ENCODE peak calls at places on chromosomes 6 and 20, in six cellular contexts. P, L, I, R, C and E are unnamed samples.
A peak's percentile ranks its signal among the peaks of the same experiment; 100 is the strongest.

GRCh38 chr20:1334761-1335160 is 5.8 kb upstream of the SDCBP2 start:
- DNase-seq in C (no peak), P (no peak), I (no peak), L (peak; percentile 45), R (no peak), E (no peak)

GRCh38 chr6:21914121-21914973 is 320.8 kb downstream of the SOX4 start:
- DNase-seq in R (peak; percentile 32), C (no peak), I (peak; percentile 51), P (peak; percentile 91), L (peak; percentile 22), E (no peak)

GRCh38 chr6:26104457-26105108 is 17.4 kb downstream of the HFE start:
- DNase-seq in P (no peak), L (no peak), C (no peak), R (peak; percentile 38), I (peak; percentile 56), E (no peak)

GRCh38 chr6:17429381-17430061 is 36.1 kb downstream of the CAP2 start:
- DNase-seq in L (peak; percentile 63), I (no peak), P (no peak), R (no peak), C (no peak), E (no peak)

GRCh38 chr6:151627689-151628444 is 134.1 kb downstream of the CCDC170 start:
- DNase-seq in C (no peak), I (peak; percentile 15), L (no peak), R (no peak), P (no peak), E (no peak)

GRCh38 chr6:156662025-156662445 is 115.1 kb upstream of the ARID1B start:
- DNase-seq in P (no peak), I (peak; percentile 91), R (peak; percentile 58), L (no peak), C (no peak), E (no peak)

GRCh38 chr6:127300411-127300810 is 33.7 kb downstream of the RNF146 start:
- DNase-seq in R (no peak), P (no peak), I (peak; percentile 22), C (no peak), L (peak; percentile 90), E (no peak)

GRCh38 chr6:85272973-85273372 is 176.9 kb upstream of the NT5E start:
- DNase-seq in C (no peak), P (no peak), R (no peak), L (no peak), I (no peak), E (no peak)

GRCh38 chr20:2140561-2140960 is 38.9 kb downstream of the STK35 start:
- DNase-seq in I (no peak), L (peak; percentile 27), C (no peak), R (peak; percentile 58), P (peak; percentile 43), E (no peak)

GRCh38 chr6:121319112-121319553 is 15.1 kb downstream of the TBC1D32 start:
- DNase-seq in R (no peak), C (no peak), I (peak; percentile 64), P (no peak), L (peak; percentile 52), E (no peak)

GRCh38 chr6:140427842-140428241 is 1053.4 kb upstream of the CITED2 start:
- DNase-seq in I (no peak), C (no peak), L (no peak), R (no peak), P (no peak), E (no peak)

GRCh38 chr6:7431594-7432390 is 42.2 kb downstream of the RIOK1 start:
- DNase-seq in P (peak; percentile 36), R (no peak), L (no peak), I (no peak), C (no peak), E (no peak)

GRCh38 chr20:41697861-41698559 is 79.8 kb upstream of the CHD6 start:
- DNase-seq in P (no peak), C (no peak), L (peak; percentile 42), R (peak; percentile 21), I (peak; percentile 51), E (no peak)

GRCh38 chr20:60960500-60960899 is 291.6 kb upstream of the CDH4 start:
- DNase-seq in R (no peak), L (no peak), P (no peak), C (no peak), I (no peak), E (no peak)

GRCh38 chr20:16966276-16966880 is 218.2 kb downstream of the OTOR start:
- DNase-seq in C (no peak), I (no peak), R (no peak), L (peak; percentile 47), P (no peak), E (no peak)

GRCh38 chr20:57543754-57544153 is 17.2 kb upstream of the PCK1 start:
- DNase-seq in P (no peak), L (no peak), I (no peak), R (no peak), C (no peak), E (no peak)

GRCh38 chr6:111625099-111625416 is 19.4 kb upstream of the TRAF3IP2 start:
- DNase-seq in P (no peak), R (no peak), C (no peak), I (no peak), L (no peak), E (no peak)
- H3K27ac ChIP-seq in P (no peak overlapping the region), R (no peak overlapping the region), C (no peak overlapping the region), I (no peak overlapping the region), L (no peak overlapping the region), E (no peak overlapping the region)

GRCh38 chr6:37174515-37175331 is 4.8 kb downstream of the PIM1 start:
- DNase-seq in I (no peak), C (no peak), P (no peak), R (no peak), L (no peak), E (no peak)
- H3K27ac ChIP-seq in I (no peak overlapping the region), C (no peak overlapping the region), P (no peak overlapping the region), R (no peak overlapping the region), L (no peak overlapping the region), E (no peak overlapping the region)

GRCh38 chr6:27183082-27183832 is 64.2 kb upstream of the PRSS16 start:
- DNase-seq in P (no peak), R (no peak), C (no peak), I (no peak), L (no peak), E (no peak)

GRCh38 chr6:27188206-27188884 is 59.2 kb upstream of the PRSS16 start:
- DNase-seq in P (peak; percentile 48), L (peak; percentile 88), R (peak; percentile 72), C (no peak), I (peak; percentile 80), E (no peak)

DNA sequence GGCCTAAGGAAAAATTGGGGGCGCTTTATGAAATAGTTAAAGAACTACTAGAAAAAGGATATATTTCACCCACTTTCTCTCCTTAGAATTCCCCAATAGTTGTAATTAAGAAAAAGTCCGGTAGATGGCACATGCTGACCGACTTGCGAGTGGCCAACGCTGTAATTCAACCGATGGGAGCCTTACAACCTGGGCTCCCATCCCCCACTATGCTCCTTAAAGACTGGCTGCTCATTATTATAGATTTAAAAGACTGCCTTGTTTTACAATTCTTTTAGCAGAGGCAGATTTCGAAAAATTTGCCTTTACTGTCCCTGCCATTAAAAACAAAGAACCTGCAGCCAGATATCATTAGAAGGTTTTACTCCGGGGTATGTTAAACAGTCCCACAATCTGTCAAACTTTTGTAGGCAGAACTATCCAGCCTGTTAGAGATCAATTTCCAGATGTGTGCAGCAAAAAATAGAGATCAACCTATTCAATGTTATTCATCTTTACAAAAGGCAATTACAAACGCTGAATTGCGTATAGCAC is 58.5 kb upstream of the PRSS16 start:
- DNase-seq in R (peak; percentile 77), I (peak; percentile 94), L (peak; percentile 85), P (peak; percentile 68), C (no peak), E (peak; percentile 34)
- H3K27ac ChIP-seq in R (peak overlapping the region; percentile 64), I (peak overlapping the region; percentile 87), L (peak overlapping the region; percentile 94), P (peak overlapping the region; percentile 75), C (no peak overlapping the region), E (no peak overlapping the region)

GRCh38 chr6:63353282-63353630 is 33.5 kb upstream of the LGSN start:
- DNase-seq in R (no peak), P (no peak), I (no peak), L (no peak), C (no peak), E (no peak)
- H3K27ac ChIP-seq in R (no peak overlapping the region), P (no peak overlapping the region), I (peak overlapping the region; percentile 15), L (no peak overlapping the region), C (no peak overlapping the region), E (no peak overlapping the region)

GRCh38 chr6:89987140-89987539 is 92.9 kb downstream of the GJA10 start:
- DNase-seq in L (no peak), C (no peak), R (no peak), P (no peak), I (no peak), E (no peak)
- H3K27ac ChIP-seq in L (no peak overlapping the region), C (no peak overlapping the region), R (no peak overlapping the region), P (no peak overlapping the region), I (no peak overlapping the region), E (no peak overlapping the region)

GRCh38 chr20:62792940-62793756 is 3.1 kb upstream of the MRGBP start:
- DNase-seq in L (no peak), R (no peak), P (no peak), C (no peak), I (no peak), E (no peak)
- H3K27ac ChIP-seq in L (no peak overlapping the region), R (peak overlapping the region; percentile 74), P (peak overlapping the region; percentile 75), C (peak overlapping the region; percentile 90), I (no peak overlapping the region), E (peak overlapping the region; percentile 93)

GRCh38 chr6:131635384-131636340 is 1.4 kb upstream of the ENPP3 start:
- DNase-seq in L (no peak), C (no peak), R (no peak), I (no peak), P (no peak), E (no peak)
- H3K27ac ChIP-seq in L (no peak overlapping the region), C (no peak overlapping the region), R (no peak overlapping the region), I (peak overlapping the region; percentile 31), P (no peak overlapping the region), E (no peak overlapping the region)

DNA sequence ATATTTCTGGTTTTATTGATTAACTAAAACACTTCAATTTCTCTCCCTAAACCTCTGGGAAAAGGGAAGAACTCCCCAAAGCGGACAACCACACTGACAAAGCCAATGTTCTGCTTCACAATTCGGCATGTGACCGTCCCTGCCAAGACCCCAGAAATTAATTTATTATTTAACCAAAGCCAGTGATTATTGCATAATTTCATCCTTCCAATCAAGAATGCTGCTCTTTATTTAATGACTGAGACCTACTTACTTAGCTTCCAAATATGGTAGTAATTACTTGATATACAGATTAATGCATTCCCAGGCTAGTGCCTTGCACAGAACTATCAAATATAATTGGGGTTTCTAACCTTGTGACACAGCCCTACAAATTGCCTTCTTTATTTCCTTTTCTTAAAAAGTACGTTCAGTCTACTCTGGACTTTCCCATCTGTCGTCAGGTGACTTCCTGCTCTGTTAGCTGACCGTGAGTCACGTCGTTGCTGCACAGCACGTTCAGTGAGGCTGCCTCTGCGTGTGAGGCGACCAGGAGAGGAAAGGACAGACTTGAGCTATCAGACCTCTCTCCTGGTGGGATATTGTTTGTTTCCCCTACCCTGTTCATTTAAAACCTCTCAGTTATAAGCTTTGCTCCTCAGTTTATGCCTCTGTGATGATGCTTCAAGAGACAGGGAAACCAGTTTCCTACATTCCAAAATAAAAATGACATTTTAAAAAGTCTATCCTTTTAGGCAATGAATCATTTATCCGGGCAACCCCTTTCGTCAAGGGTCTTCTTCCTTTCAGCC is 55.7 kb upstream of the TNFAIP3 start:
- DNase-seq in P (peak; percentile 79), I (peak; percentile 89), L (peak; percentile 99), C (no peak), R (peak; percentile 86), E (no peak)
- H3K27ac ChIP-seq in P (no peak overlapping the region), I (peak overlapping the region; percentile 87), L (peak overlapping the region; percentile 25), C (no peak overlapping the region), R (no peak overlapping the region), E (no peak overlapping the region)